ENCODE peak calls at places on chromosomes 3 and 15, in nine cellular contexts. Y, V, G, C, F, T, W, I and L are unnamed samples.

GRCh38 chr3:65146149-65146548 is 458.3 kb upstream of the ADAMTS9 start:
- DNase-seq in Y (peak; percentile 50), V (no peak), G (peak; percentile 3), C (peak; percentile 100), F (no peak), T (peak; percentile 99), W (peak; percentile 17), I (no peak), L (no peak)

GRCh38 chr15:95865330-95865739 is 465.2 kb upstream of the NR2F2 start:
- DNase-seq in Y (no peak), V (no peak), G (no peak), C (no peak), F (no peak), T (no peak), W (no peak), I (no peak), L (no peak)

GRCh38 chr3:183477801-183478456 is 49.5 kb upstream of the MCF2L2 start:
- DNase-seq in Y (no peak), V (no peak), G (no peak), C (peak; percentile 24), F (no peak), T (no peak), W (no peak), I (no peak), L (no peak)

GRCh38 chr3:110583373-110583935 is 488.2 kb upstream of the NECTIN3 start:
- DNase-seq in Y (no peak), V (no peak), G (peak; percentile 48), C (peak; percentile 9), F (peak; percentile 66), T (no peak), W (peak; percentile 6), I (no peak), L (no peak)

GRCh38 chr15:63075072-63075995 is 32.8 kb downstream of the TPM1 start:
- DNase-seq in Y (no peak), V (no peak), G (no peak), C (no peak), F (no peak), T (no peak), W (peak; percentile 68), I (no peak), L (no peak)

GRCh38 chr15:100727291-100727851 is 125.0 kb downstream of the ASB7 start:
- DNase-seq in Y (no peak), V (no peak), G (no peak), C (peak; percentile 97), F (peak; percentile 51), T (no peak), W (no peak), I (no peak), L (no peak)

GRCh38 chr15:60840306-60840702 is 361.4 kb upstream of the ICE2 start:
- DNase-seq in Y (no peak), V (no peak), G (no peak), C (no peak), F (no peak), T (no peak), W (no peak), I (no peak), L (no peak)

GRCh38 chr15:90686435-90687218 is 30.5 kb upstream of the BLM start:
- DNase-seq in Y (no peak), V (no peak), G (no peak), C (no peak), F (no peak), T (no peak), W (no peak), I (no peak), L (no peak)

GRCh38 chr15:71409541-71409940 is 294.3 kb downstream of the THSD4 start:
- DNase-seq in Y (no peak), V (no peak), G (no peak), C (no peak), F (no peak), T (no peak), W (no peak), I (no peak), L (no peak)

GRCh38 chr15:88674661-88675060 is 35.8 kb downstream of the ISG20 start:
- DNase-seq in Y (no peak), V (no peak), G (peak; percentile 41), C (no peak), F (no peak), T (no peak), W (no peak), I (no peak), L (no peak)

GRCh38 chr3:110995461-110996226 is 76.0 kb upstream of the NECTIN3 start:
- DNase-seq in Y (no peak), V (no peak), G (no peak), C (peak; percentile 55), F (no peak), T (no peak), W (peak; percentile 27), I (no peak), L (no peak)

GRCh38 chr3:46953265-46954010 is 23.1 kb downstream of the CCDC12 start:
- DNase-seq in Y (no peak), V (no peak), G (no peak), C (no peak), F (no peak), T (no peak), W (no peak), I (no peak), L (peak; percentile 16)

GRCh38 chr3:120567370-120568197 is 28.6 kb upstream of the NDUFB4 start:
- DNase-seq in Y (no peak), V (no peak), G (peak; percentile 45), C (peak; percentile 8), F (no peak), T (no peak), W (peak; percentile 52), I (no peak), L (no peak)

GRCh38 chr3:177804032-177804431 is 606.8 kb upstream of the TBL1XR1 start:
- DNase-seq in Y (no peak), V (no peak), G (no peak), C (no peak), F (no peak), T (no peak), W (no peak), I (no peak), L (no peak)

GRCh38 chr3:140500473-140500872 is 177.4 kb upstream of the TRIM42 start:
- DNase-seq in Y (no peak), V (no peak), G (no peak), C (no peak), F (no peak), T (no peak), W (no peak), I (no peak), L (no peak)

GRCh38 chr3:12120374-12121140 is 38.2 kb downstream of the TIMP4 start:
- DNase-seq in Y (no peak), V (no peak), G (no peak), C (peak; percentile 39), F (no peak), T (no peak), W (no peak), I (no peak), L (no peak)

GRCh38 chr3:184176377-184177330 is 2.0 kb downstream of the AP2M1 start:
- DNase-seq in Y (peak; percentile 46), V (no peak), G (peak; percentile 96), C (peak; percentile 77), F (peak; percentile 98), T (no peak), W (peak; percentile 93), I (peak; percentile 57), L (peak; percentile 62)

GRCh38 chr3:65664436-65664835 is 374.3 kb downstream of the MAGI1 start:
- DNase-seq in Y (no peak), V (no peak), G (no peak), C (no peak), F (no peak), T (no peak), W (no peak), I (no peak), L (no peak)

GRCh38 chr3:136672457-136672856 is 79.7 kb downstream of the STAG1 start:
- DNase-seq in Y (no peak), V (no peak), G (no peak), C (no peak), F (peak; percentile 15), T (no peak), W (no peak), I (no peak), L (no peak)

DNA sequence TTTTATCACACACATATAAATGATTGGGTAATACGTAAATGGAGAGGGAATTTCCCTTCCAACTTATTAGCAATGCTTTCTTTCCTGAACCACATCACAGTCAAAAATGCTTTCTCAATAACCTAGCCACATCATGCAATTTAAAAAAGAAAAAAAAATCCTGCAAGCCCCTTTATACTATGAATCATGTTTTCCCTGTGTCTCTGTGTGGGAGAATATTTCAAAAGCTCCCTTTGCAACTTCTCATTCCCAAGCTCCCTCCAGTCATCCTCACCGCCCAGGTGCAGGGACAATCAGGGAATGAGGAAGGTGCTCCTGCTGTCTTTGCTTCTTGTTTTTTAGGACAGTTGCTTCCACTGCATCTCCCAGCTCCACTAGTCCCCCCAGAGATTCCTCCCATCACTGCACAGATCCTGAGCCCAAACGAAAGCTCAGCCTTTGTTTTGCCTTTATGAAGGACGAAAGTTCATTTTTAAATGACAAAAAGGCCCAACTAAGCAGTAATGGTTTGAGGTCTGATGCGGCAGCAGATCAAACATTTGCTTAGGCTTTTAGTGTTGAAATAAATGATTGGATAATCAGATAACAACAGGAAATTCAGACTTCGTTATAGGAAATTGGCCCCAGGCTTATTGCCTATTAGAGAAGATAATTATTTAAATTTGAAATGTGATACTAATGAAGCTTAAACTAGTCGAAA is 47.8 kb upstream of the ADGRG7 start:
- DNase-seq in Y (no peak), V (no peak), G (peak; percentile 74), C (peak; percentile 90), F (peak; percentile 9), T (no peak), W (peak; percentile 70), I (no peak), L (no peak)
- H3K27ac ChIP-seq in Y (no peak overlapping the region), V (no peak overlapping the region), G (peak overlapping the region; percentile 95), C (peak overlapping the region; percentile 82), F (peak overlapping the region; percentile 69), T (peak overlapping the region; percentile 68), W (no peak overlapping the region), I (no peak overlapping the region), L (no peak overlapping the region)

GRCh38 chr15:99324700-99325099 is 73.4 kb downstream of the LRRC28 start:
- DNase-seq in Y (no peak), V (no peak), G (no peak), C (no peak), F (no peak), T (no peak), W (no peak), I (no peak), L (no peak)
- H3K27ac ChIP-seq in Y (no peak overlapping the region), V (no peak overlapping the region), G (no peak overlapping the region), C (peak overlapping the region; percentile 99), F (peak overlapping the region; percentile 90), T (peak overlapping the region; percentile 94), W (peak overlapping the region; percentile 14), I (no peak overlapping the region), L (no peak overlapping the region)

DNA sequence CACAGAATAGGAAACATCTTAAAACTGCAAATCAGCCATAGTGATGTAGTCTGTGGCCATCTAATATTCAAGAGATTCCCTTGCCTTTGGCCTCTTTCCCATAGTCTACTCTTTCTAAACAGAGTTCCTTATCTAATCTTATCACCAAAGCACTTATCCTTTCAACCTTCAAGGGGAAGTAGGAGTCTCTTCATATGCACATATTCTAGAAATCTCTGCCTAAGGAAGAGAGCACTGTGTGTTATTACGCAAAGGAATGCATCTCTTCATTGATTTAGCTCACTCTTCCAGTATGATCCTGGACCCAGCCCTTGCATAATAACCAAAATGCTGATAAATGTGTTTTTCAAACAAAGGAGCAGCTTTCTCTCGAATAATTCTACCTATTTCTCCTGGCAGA is 253.7 kb upstream of the TPRG1 start:
- DNase-seq in Y (no peak), V (no peak), G (no peak), C (no peak), F (no peak), T (no peak), W (no peak), I (no peak), L (no peak)
- H3K27ac ChIP-seq in Y (no peak overlapping the region), V (no peak overlapping the region), G (no peak overlapping the region), C (no peak overlapping the region), F (no peak overlapping the region), T (no peak overlapping the region), W (no peak overlapping the region), I (no peak overlapping the region), L (peak overlapping the region; percentile 7)

GRCh38 chr3:188241072-188241471 is 87.1 kb downstream of the LPP start:
- DNase-seq in Y (no peak), V (no peak), G (no peak), C (no peak), F (peak; percentile 42), T (no peak), W (peak; percentile 67), I (no peak), L (no peak)
- H3K27ac ChIP-seq in Y (no peak overlapping the region), V (peak overlapping the region; percentile 55), G (no peak overlapping the region), C (no peak overlapping the region), F (no peak overlapping the region), T (no peak overlapping the region), W (peak overlapping the region; percentile 6), I (no peak overlapping the region), L (no peak overlapping the region)